ENCODE peak calls at places on chromosome 10, in four cellular contexts. P is activated T-helper 1 cell treated with anti-CD3 and anti-CD28 coated beads, Interleukin-2, amount 50 U/mL, for 16 hours; Z is fibroblast of pulmonary artery; V is transverse colon. R is an unnamed sample.

GRCh38 chr10:123559066-123559822 is 106.9 kb upstream of the GPR26 start:
- DNase-seq in P (peak), Z (peak), V (peak), R (peak)

GRCh38 chr10:93138113-93138870 is 64.6 kb downstream of the CYP26A1 start:
- DNase-seq in P (no peak), Z (no peak), V (no peak), R (no peak)

GRCh38 chr10:78640981-78641646 is 427.7 kb upstream of the ZMIZ1 start:
- DNase-seq in P (no peak), Z (no peak), V (no peak), R (no peak)

GRCh38 chr10:86104611-86105145 is 261.9 kb downstream of the GRID1 start:
- DNase-seq in P (no peak), Z (no peak), V (no peak), R (no peak)

GRCh38 chr10:63866075-63866746 is 345.0 kb downstream of the REEP3 start:
- DNase-seq in P (peak), Z (peak), V (peak), R (no peak)

GRCh38 chr10:132543916-132544743 is 6.5 kb downstream of the INPP5A start:
- DNase-seq in P (no peak), Z (no peak), V (no peak), R (no peak)

GRCh38 chr10:96017227-96017687 is 26.1 kb upstream of the CCNJ start:
- DNase-seq in P (no peak), Z (peak), V (peak), R (no peak)

GRCh38 chr10:54703086-54703485 is 97.9 kb downstream of the PCDH15 start:
- DNase-seq in P (no peak), Z (peak), V (no peak), R (no peak)

GRCh38 chr10:29578457-29578856 is 56.3 kb downstream of the SVIL start:
- DNase-seq in P (no peak), Z (no peak), V (no peak), R (no peak)

GRCh38 chr10:34737772-34738169 is 77.3 kb downstream of the PARD3 start:
- DNase-seq in P (no peak), Z (no peak), V (no peak), R (no peak)

GRCh38 chr10:80896076-80896475 is 358.4 kb downstream of the SH2D4B start:
- DNase-seq in P (no peak), Z (no peak), V (no peak), R (no peak)

GRCh38 chr10:126842836-126843235 is 62.4 kb upstream of the DOCK1 start:
- DNase-seq in P (no peak), Z (no peak), V (no peak), R (no peak)

GRCh38 chr10:71727429-71728217 is 8.0 kb upstream of the C10orf105 start:
- DNase-seq in P (peak), Z (peak), V (peak), R (peak)

R was measured in central memory CD8-positive, alpha-beta T cell.